ENCODE peak calls at places on chromosome 1, in six cellular contexts. One of them, this sample, is unnamed.

GRCh38 chr1:96987186-96987703 is 265.7 kb downstream of the PTBP2 start:
- DNase-seq in heart left ventricle: no peak
- DNase-seq in neural progenitor cell: no peak
- DNase-seq in mammary epithelial cell: peak
- DNase-seq in upper lobe of right lung: no peak
- DNase-seq in Caco-2: no peak
- DNase-seq in this sample: no peak

GRCh38 chr1:203367051-203367450 is 16.1 kb upstream of the FMOD start:
- DNase-seq in heart left ventricle: no peak
- DNase-seq in neural progenitor cell: no peak
- DNase-seq in mammary epithelial cell: no peak
- DNase-seq in upper lobe of right lung: no peak
- DNase-seq in Caco-2: no peak
- DNase-seq in this sample: no peak

GRCh38 chr1:4494558-4494957 is 159.9 kb upstream of the AJAP1 start:
- DNase-seq in heart left ventricle: no peak
- DNase-seq in neural progenitor cell: peak
- DNase-seq in mammary epithelial cell: no peak
- DNase-seq in upper lobe of right lung: no peak
- DNase-seq in Caco-2: no peak
- DNase-seq in this sample: no peak

GRCh38 chr1:2505461-2505994 is 20.9 kb downstream of the PANK4 start:
- DNase-seq in heart left ventricle: no peak
- DNase-seq in neural progenitor cell: no peak
- DNase-seq in mammary epithelial cell: no peak
- DNase-seq in upper lobe of right lung: no peak
- DNase-seq in Caco-2: no peak
- DNase-seq in this sample: no peak

GRCh38 chr1:10057305-10057704 is 24.5 kb downstream of the UBE4B start:
- DNase-seq in heart left ventricle: no peak
- DNase-seq in neural progenitor cell: no peak
- DNase-seq in mammary epithelial cell: no peak
- DNase-seq in upper lobe of right lung: no peak
- DNase-seq in Caco-2: no peak
- DNase-seq in this sample: no peak

GRCh38 chr1:179334440-179334839 is 31.3 kb upstream of the AXDND1 start:
- DNase-seq in heart left ventricle: no peak
- DNase-seq in neural progenitor cell: no peak
- DNase-seq in mammary epithelial cell: no peak
- DNase-seq in upper lobe of right lung: no peak
- DNase-seq in Caco-2: no peak
- DNase-seq in this sample: no peak

GRCh38 chr1:35708179-35708891 is 10.3 kb downstream of the C1orf216 start:
- DNase-seq in heart left ventricle: no peak
- DNase-seq in neural progenitor cell: peak
- DNase-seq in mammary epithelial cell: no peak
- DNase-seq in upper lobe of right lung: no peak
- DNase-seq in Caco-2: no peak
- DNase-seq in this sample: no peak

GRCh38 chr1:99621340-99621901 is 24.5 kb upstream of the PALMD start:
- DNase-seq in heart left ventricle: no peak
- DNase-seq in neural progenitor cell: no peak
- DNase-seq in mammary epithelial cell: peak
- DNase-seq in upper lobe of right lung: no peak
- DNase-seq in Caco-2: no peak
- DNase-seq in this sample: no peak

GRCh38 chr1:99748419-99748818 is 18.0 kb downstream of the FRRS1 start:
- DNase-seq in heart left ventricle: no peak
- DNase-seq in neural progenitor cell: no peak
- DNase-seq in mammary epithelial cell: no peak
- DNase-seq in upper lobe of right lung: no peak
- DNase-seq in Caco-2: no peak
- DNase-seq in this sample: no peak

GRCh38 chr1:193142409-193142808 is 20.6 kb downstream of the CDC73 start:
- DNase-seq in heart left ventricle: no peak
- DNase-seq in neural progenitor cell: no peak
- DNase-seq in mammary epithelial cell: no peak
- DNase-seq in upper lobe of right lung: no peak
- DNase-seq in Caco-2: no peak
- DNase-seq in this sample: no peak

GRCh38 chr1:173333581-173333980 is 126.5 kb upstream of the TNFSF4 start:
- DNase-seq in heart left ventricle: no peak
- DNase-seq in neural progenitor cell: no peak
- DNase-seq in mammary epithelial cell: no peak
- DNase-seq in upper lobe of right lung: no peak
- DNase-seq in Caco-2: no peak
- DNase-seq in this sample: no peak

GRCh38 chr1:53294557-53294956 is 33.3 kb downstream of the LRP8 start:
- DNase-seq in heart left ventricle: no peak
- DNase-seq in neural progenitor cell: no peak
- DNase-seq in mammary epithelial cell: peak
- DNase-seq in upper lobe of right lung: no peak
- DNase-seq in Caco-2: no peak
- DNase-seq in this sample: no peak

GRCh38 chr1:118136511-118136937 is 48.5 kb downstream of the SPAG17 start:
- DNase-seq in heart left ventricle: peak
- DNase-seq in neural progenitor cell: no peak
- DNase-seq in mammary epithelial cell: peak
- DNase-seq in upper lobe of right lung: no peak
- DNase-seq in Caco-2: no peak
- DNase-seq in this sample: no peak

GRCh38 chr1:204077979-204078696 is 5.2 kb downstream of the SOX13 start:
- DNase-seq in heart left ventricle: no peak
- DNase-seq in neural progenitor cell: peak
- DNase-seq in mammary epithelial cell: peak
- DNase-seq in upper lobe of right lung: peak
- DNase-seq in Caco-2: no peak
- DNase-seq in this sample: no peak

GRCh38 chr1:172383541-172383940 is 36.9 kb upstream of the C1orf105 start:
- DNase-seq in heart left ventricle: no peak
- DNase-seq in neural progenitor cell: no peak
- DNase-seq in mammary epithelial cell: no peak
- DNase-seq in upper lobe of right lung: no peak
- DNase-seq in Caco-2: no peak
- DNase-seq in this sample: no peak

GRCh38 chr1:66253330-66253921 is 280.5 kb upstream of the SGIP1 start:
- DNase-seq in heart left ventricle: no peak
- DNase-seq in neural progenitor cell: peak
- DNase-seq in mammary epithelial cell: peak
- DNase-seq in upper lobe of right lung: no peak
- DNase-seq in Caco-2: no peak
- DNase-seq in this sample: peak

GRCh38 chr1:31509124-31510072 is 66.9 kb upstream of the TINAGL1 start:
- DNase-seq in heart left ventricle: no peak
- DNase-seq in neural progenitor cell: no peak
- DNase-seq in mammary epithelial cell: no peak
- DNase-seq in upper lobe of right lung: no peak
- DNase-seq in Caco-2: peak
- DNase-seq in this sample: no peak

GRCh38 chr1:53121319-53122172 is 20.9 kb downstream of the SLC1A7 start:
- DNase-seq in heart left ventricle: peak
- DNase-seq in neural progenitor cell: peak
- DNase-seq in mammary epithelial cell: no peak
- DNase-seq in upper lobe of right lung: no peak
- DNase-seq in Caco-2: peak
- DNase-seq in this sample: no peak

GRCh38 chr1:54490361-54491248 is 57.4 kb upstream of the ACOT11 start:
- DNase-seq in heart left ventricle: peak
- DNase-seq in neural progenitor cell: peak
- DNase-seq in mammary epithelial cell: no peak
- DNase-seq in upper lobe of right lung: no peak
- DNase-seq in Caco-2: no peak
- DNase-seq in this sample: no peak

GRCh38 chr1:67194209-67194863 is 28.1 kb downstream of the IL23R start:
- DNase-seq in heart left ventricle: no peak
- DNase-seq in neural progenitor cell: no peak
- DNase-seq in mammary epithelial cell: no peak
- DNase-seq in upper lobe of right lung: no peak
- DNase-seq in Caco-2: no peak
- DNase-seq in this sample: no peak

GRCh38 chr1:91502138-91502881 is 1.7 kb downstream of the CDC7 start:
- DNase-seq in heart left ventricle: no peak
- DNase-seq in neural progenitor cell: no peak
- DNase-seq in mammary epithelial cell: no peak
- DNase-seq in upper lobe of right lung: no peak
- DNase-seq in Caco-2: no peak
- DNase-seq in this sample: no peak

GRCh38 chr1:5948681-5949005 is 43.6 kb downstream of the NPHP4 start:
- DNase-seq in heart left ventricle: no peak
- DNase-seq in neural progenitor cell: no peak
- DNase-seq in mammary epithelial cell: no peak
- DNase-seq in upper lobe of right lung: no peak
- DNase-seq in Caco-2: no peak
- DNase-seq in this sample: no peak

GRCh38 chr1:226082959-226083302 is 20.4 kb downstream of the H3-3A start:
- DNase-seq in heart left ventricle: peak
- DNase-seq in neural progenitor cell: peak
- DNase-seq in mammary epithelial cell: peak
- DNase-seq in upper lobe of right lung: peak
- DNase-seq in Caco-2: peak
- DNase-seq in this sample: no peak
- TF ChIP-seq CTCF in heart left ventricle: no peak
- TF ChIP-seq CTCF in neural progenitor cell: no peak
- TF ChIP-seq CTCF in mammary epithelial cell: no peak
- TF ChIP-seq CTCF in upper lobe of right lung: no peak
- TF ChIP-seq CTCF in Caco-2: no peak
- TF ChIP-seq CTCF in this sample: no peak

GRCh38 chr1:235873045-235873444 is 6.3 kb upstream of the LYST start:
- DNase-seq in heart left ventricle: no peak
- DNase-seq in neural progenitor cell: no peak
- DNase-seq in mammary epithelial cell: no peak
- DNase-seq in upper lobe of right lung: no peak
- DNase-seq in Caco-2: no peak
- DNase-seq in this sample: no peak

GRCh38 chr1:235874226-235874625 is 7.5 kb upstream of the LYST start:
- DNase-seq in heart left ventricle: no peak
- DNase-seq in neural progenitor cell: no peak
- DNase-seq in mammary epithelial cell: no peak
- DNase-seq in upper lobe of right lung: no peak
- DNase-seq in Caco-2: no peak
- DNase-seq in this sample: no peak

GRCh38 chr1:235872270-235872669 is 5.6 kb upstream of the LYST start:
- DNase-seq in heart left ventricle: no peak
- DNase-seq in neural progenitor cell: no peak
- DNase-seq in mammary epithelial cell: no peak
- DNase-seq in upper lobe of right lung: no peak
- DNase-seq in Caco-2: no peak
- DNase-seq in this sample: no peak

GRCh38 chr1:235875236-235875635 is 8.5 kb upstream of the LYST start:
- DNase-seq in heart left ventricle: no peak
- DNase-seq in neural progenitor cell: no peak
- DNase-seq in mammary epithelial cell: no peak
- DNase-seq in upper lobe of right lung: no peak
- DNase-seq in Caco-2: no peak
- DNase-seq in this sample: no peak

DNA sequence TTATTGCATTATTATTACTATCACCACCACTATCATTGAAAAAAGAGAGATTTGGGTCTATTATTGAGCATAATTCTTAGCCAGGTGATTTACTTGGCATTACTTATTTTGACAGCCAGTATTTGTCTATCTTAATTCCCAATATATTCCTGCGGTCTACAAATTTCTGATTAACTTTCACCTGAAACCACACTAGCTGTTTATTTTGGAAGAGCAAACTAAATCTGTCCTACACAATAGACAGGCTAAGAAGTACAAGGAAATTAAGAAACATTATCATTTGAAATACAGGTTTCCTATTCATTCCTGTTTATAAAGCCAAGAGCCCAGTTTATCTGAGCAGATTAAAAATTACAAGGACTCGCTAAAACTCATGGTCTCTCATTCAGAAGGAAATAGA is 6.9 kb upstream of the LYST start:
- DNase-seq in heart left ventricle: no peak
- DNase-seq in neural progenitor cell: no peak
- DNase-seq in mammary epithelial cell: no peak
- DNase-seq in upper lobe of right lung: no peak
- DNase-seq in Caco-2: no peak
- DNase-seq in this sample: no peak
- H3K4me3 ChIP-seq in heart left ventricle: no peak
- H3K4me3 ChIP-seq in neural progenitor cell: no peak
- H3K4me3 ChIP-seq in mammary epithelial cell: no peak
- H3K4me3 ChIP-seq in upper lobe of right lung: no peak
- H3K4me3 ChIP-seq in Caco-2: no peak
- H3K4me3 ChIP-seq in this sample: no peak

GRCh38 chr1:104646233-104646632 is 896.5 kb downstream of the AMY1C start:
- DNase-seq in heart left ventricle: no peak
- DNase-seq in neural progenitor cell: no peak
- DNase-seq in mammary epithelial cell: no peak
- DNase-seq in upper lobe of right lung: no peak
- DNase-seq in Caco-2: no peak
- DNase-seq in this sample: peak

DNA sequence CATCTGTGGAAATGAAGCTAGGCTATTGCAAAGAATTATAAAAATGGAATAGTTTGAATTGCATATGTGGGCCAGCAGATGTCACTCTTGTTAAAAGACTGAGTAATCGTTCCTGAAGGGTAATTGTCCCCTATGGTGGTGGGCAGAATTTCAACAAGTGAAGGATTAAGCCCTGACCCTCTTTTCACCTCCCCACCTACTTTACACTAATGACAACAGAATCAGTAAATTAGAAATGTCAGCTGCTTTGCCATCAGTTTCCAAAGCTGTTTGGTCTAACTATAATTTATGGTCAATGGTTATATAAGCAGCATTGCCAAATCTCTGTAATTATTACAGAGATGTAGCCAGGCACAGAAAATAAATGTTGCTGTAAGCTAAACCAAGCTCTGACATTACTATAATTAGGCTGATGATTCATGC is 898.6 kb downstream of the AMY1C start:
- DNase-seq in heart left ventricle: no peak
- DNase-seq in neural progenitor cell: peak
- DNase-seq in mammary epithelial cell: no peak
- DNase-seq in upper lobe of right lung: no peak
- DNase-seq in Caco-2: no peak
- DNase-seq in this sample: no peak
- TF ChIP-seq CTCF in heart left ventricle: no peak
- TF ChIP-seq CTCF in neural progenitor cell: peak
- TF ChIP-seq CTCF in mammary epithelial cell: peak
- TF ChIP-seq CTCF in upper lobe of right lung: peak
- TF ChIP-seq CTCF in Caco-2: peak
- TF ChIP-seq CTCF in this sample: peak

DNA sequence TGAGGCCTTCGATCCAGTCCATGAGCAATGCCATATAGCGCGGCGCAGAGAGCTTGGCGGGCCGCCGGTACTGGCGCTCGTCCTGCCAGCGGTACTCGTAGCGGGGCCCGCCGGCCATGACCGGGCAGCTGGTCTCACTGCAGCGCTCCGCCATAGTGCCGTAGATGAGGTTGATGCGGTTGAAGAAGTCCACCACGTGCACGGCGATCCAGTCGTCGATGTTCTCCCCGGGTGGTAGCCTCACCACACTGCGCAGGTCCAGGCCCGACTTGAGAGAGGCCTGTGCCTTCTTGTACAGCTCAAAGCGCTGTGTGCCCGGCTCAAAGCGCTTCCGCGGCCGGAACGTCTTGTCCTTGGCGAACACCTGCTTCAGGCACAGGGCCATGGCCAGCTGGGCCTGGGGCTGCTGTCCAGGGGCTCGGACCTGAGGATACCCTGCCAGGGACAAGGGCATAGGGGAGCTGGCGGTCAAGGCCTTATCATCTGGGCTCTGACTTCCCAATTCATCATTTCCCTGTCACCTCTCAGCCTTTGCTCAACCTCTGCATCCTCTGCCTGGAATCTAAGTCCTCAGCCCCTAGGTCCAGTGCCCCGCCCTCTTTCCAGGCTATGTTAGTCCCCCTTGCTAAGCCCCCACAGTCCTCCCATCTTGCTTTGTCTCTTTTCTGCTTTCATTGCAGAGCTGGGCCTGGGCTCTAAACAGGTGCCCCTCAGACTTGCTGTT is 3.5 kb downstream of the MOB3C start:
- DNase-seq in heart left ventricle: no peak
- DNase-seq in neural progenitor cell: peak
- DNase-seq in mammary epithelial cell: no peak
- DNase-seq in upper lobe of right lung: no peak
- DNase-seq in Caco-2: no peak
- DNase-seq in this sample: no peak
- H3K4me3 ChIP-seq in heart left ventricle: peak
- H3K4me3 ChIP-seq in neural progenitor cell: peak
- H3K4me3 ChIP-seq in mammary epithelial cell: no peak
- H3K4me3 ChIP-seq in upper lobe of right lung: peak
- H3K4me3 ChIP-seq in Caco-2: no peak
- H3K4me3 ChIP-seq in this sample: no peak

This sample was measured in LNCaP clone FGC.